ENCODE peak calls at places on chromosomes 12 and 14, in seven cellular contexts. T is K562, Z is HCT116, F is endothelial cell of umbilical vein, Y is HepG2, U is SK-N-SH, D is GM12878. W is an unnamed sample.

GRCh38 chr12:122079532-122080081 is 1.1 kb downstream of the MLXIP start:
- DNase-seq in Z (no peak), F (peak), T (no peak), U (no peak), Y (no peak), D (no peak), W (no peak)

GRCh38 chr12:75120202-75120774 is 89.4 kb downstream of the KCNC2 start:
- DNase-seq in Y (no peak), D (no peak), U (no peak), Z (no peak), F (peak), T (no peak), W (no peak)

GRCh38 chr14:21882226-21882625 is 208.6 kb upstream of the OR4E1 start:
- DNase-seq in Y (no peak), F (no peak), T (no peak), U (no peak), D (no peak), Z (no peak), W (no peak)

GRCh38 chr12:12439636-12440035 is 82.8 kb downstream of the BORCS5 start:
- DNase-seq in Y (peak), U (no peak), F (peak), D (no peak), Z (no peak), T (no peak), W (no peak)

GRCh38 chr14:105299654-105300541 is 903 bp downstream of the BRF1 start:
- DNase-seq in F (peak), U (peak), T (no peak), Y (no peak), Z (no peak), D (no peak), W (no peak)

GRCh38 chr14:58639842-58640484 is 2.2 kb downstream of the DACT1 start:
- DNase-seq in F (peak), Z (peak), D (peak), Y (peak), U (peak), T (no peak), W (peak)

GRCh38 chr12:18242380-18243089 is 18.8 kb upstream of the PIK3C2G start:
- DNase-seq in D (no peak), Y (peak), F (no peak), T (no peak), U (no peak), Z (no peak), W (no peak)

GRCh38 chr12:79687711-79688270 is 3.0 kb downstream of the PAWR start:
- DNase-seq in U (no peak), D (no peak), F (peak), T (no peak), Y (no peak), Z (no peak), W (no peak)

GRCh38 chr12:15477761-15478160 is 155.5 kb downstream of the PTPRO start:
- DNase-seq in D (no peak), T (no peak), Z (no peak), U (no peak), F (no peak), Y (no peak), W (no peak)

GRCh38 chr12:40834321-40834720 is 142.1 kb downstream of the CNTN1 start:
- DNase-seq in Z (no peak), F (no peak), U (peak), Y (no peak), D (no peak), T (no peak), W (no peak)

GRCh38 chr14:69460093-69460701 is 24.3 kb upstream of the PLEKHD1 start:
- DNase-seq in Z (peak), Y (peak), U (peak), T (peak), D (peak), F (peak), W (peak)

GRCh38 chr12:4169522-4169921 is 104.0 kb upstream of the CCND2 start:
- DNase-seq in U (no peak), F (no peak), D (no peak), T (no peak), Z (no peak), Y (no peak), W (no peak)

GRCh38 chr14:96554315-96554910 is 52.2 kb downstream of the PAPOLA start:
- DNase-seq in T (no peak), Y (no peak), U (no peak), Z (no peak), F (no peak), D (no peak), W (no peak)

GRCh38 chr12:41556176-41556575 is 368.1 kb downstream of the PDZRN4 start:
- DNase-seq in Y (no peak), F (no peak), U (no peak), D (no peak), Z (no peak), T (no peak), W (no peak)

GRCh38 chr14:33163109-33163508 is 224.4 kb downstream of the NPAS3 start:
- DNase-seq in U (no peak), T (no peak), Y (no peak), F (no peak), Z (no peak), D (no peak), W (no peak)

GRCh38 chr12:10957741-10958140 is 18.7 kb upstream of the TAS2R14 start:
- DNase-seq in Z (no peak), D (no peak), F (no peak), U (no peak), Y (no peak), T (no peak), W (no peak)

GRCh38 chr12:84642201-84642600 is 270.4 kb downstream of the SLC6A15 start:
- DNase-seq in Z (no peak), F (no peak), T (no peak), Y (no peak), D (no peak), U (no peak), W (no peak)

GRCh38 chr12:132624910-132625630 is 6.5 kb downstream of the P2RX2 start:
- DNase-seq in T (no peak), U (no peak), Y (no peak), D (no peak), Z (no peak), F (no peak), W (no peak)

GRCh38 chr12:132621657-132622435 is 3.3 kb downstream of the P2RX2 start:
- DNase-seq in U (no peak), T (no peak), F (no peak), Y (no peak), D (no peak), Z (no peak), W (no peak)

GRCh38 chr12:132622437-132623071 is 4.0 kb downstream of the P2RX2 start:
- DNase-seq in Y (no peak), F (no peak), T (no peak), Z (no peak), D (no peak), U (no peak), W (no peak)

GRCh38 chr12:132624186-132624855 is 5.7 kb downstream of the P2RX2 start:
- DNase-seq in T (no peak), U (no peak), F (no peak), Z (no peak), D (no peak), Y (no peak), W (no peak)

GRCh38 chr12:132623072-132623869 is 4.7 kb downstream of the P2RX2 start:
- DNase-seq in Y (no peak), D (no peak), Z (no peak), U (no peak), T (no peak), F (no peak), W (no peak)
- TF ChIP-seq POLR2AphosphoS5 in Y (no peak), D (no peak), Z (no peak), U (no peak), T (no peak), F (no peak), W (no peak)

GRCh38 chr12:23857201-23857600 is 92.3 kb downstream of the SOX5 start:
- DNase-seq in U (no peak), F (no peak), T (no peak), Z (no peak), Y (no peak), D (no peak), W (no peak)
- TF ChIP-seq CTCF in U (no peak), F (no peak), T (no peak), Z (no peak), Y (no peak), D (no peak), W (no peak)

DNA sequence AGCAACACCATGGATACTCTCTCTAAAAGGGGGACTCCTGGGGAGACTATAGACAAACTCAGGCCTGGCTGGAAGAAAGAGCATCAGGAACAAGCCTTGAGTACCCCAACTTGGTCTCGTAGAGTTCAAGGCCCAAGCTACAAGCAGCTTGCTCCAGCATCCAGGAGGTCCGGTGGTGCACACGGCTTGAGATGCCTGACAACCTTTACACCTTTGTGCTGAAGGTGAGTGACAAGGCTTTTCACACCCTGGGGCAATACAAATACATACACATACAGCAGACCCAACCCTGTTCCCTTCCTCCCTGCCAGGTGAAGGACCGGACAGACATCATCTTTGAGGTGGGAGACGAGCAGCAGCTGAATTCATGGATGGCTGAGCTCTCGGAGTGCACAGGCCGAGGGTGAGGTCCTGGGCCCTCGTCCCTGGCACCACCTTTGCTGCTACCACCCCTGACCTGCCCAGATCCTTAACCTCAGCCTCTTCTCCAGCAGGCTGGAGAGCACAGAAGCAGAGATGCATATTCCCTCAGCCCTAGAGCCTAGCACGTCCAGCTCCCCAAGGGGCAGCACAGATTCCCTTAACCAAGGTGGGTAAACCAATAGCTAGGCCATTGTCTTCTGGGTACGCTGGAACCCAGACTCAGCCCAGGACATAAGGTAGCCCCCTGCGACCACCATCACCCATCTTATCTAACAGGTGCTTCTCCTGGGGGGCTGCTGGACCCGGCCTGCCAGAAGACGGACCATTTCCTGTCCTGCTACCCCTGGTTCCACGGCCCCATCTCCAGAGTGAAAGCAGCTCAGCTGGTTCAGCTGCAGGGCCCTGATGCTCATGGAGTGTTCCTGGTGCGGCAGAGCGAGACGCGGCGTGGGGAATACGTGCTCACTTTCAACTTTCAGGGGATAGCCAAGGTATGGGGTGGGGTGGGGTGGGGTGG is 41.2 kb downstream of the SH2B3 start:
- DNase-seq in U (no peak), D (no peak), Y (no peak), Z (no peak), T (no peak), F (no peak), W (no peak)
- H2AFZ ChIP-seq in U (no peak), D (no peak), Y (no peak), Z (no peak), T (no peak), F (no peak), W (no peak)

GRCh38 chr12:53754633-53755261 is 3.0 kb upstream of the CISTR start:
- DNase-seq in F (no peak), Y (no peak), D (no peak), U (no peak), T (no peak), Z (no peak), W (no peak)
- TF ChIP-seq POLR2AphosphoS5 in F (no peak), Y (no peak), D (no peak), U (no peak), T (no peak), Z (no peak), W (no peak)

GRCh38 chr12:91574975-91575374 is 392.4 kb upstream of the DCN start:
- DNase-seq in U (no peak), Z (no peak), F (no peak), D (no peak), T (no peak), Y (no peak), W (no peak)

GRCh38 chr12:91579516-91580263 is 397.1 kb upstream of the DCN start:
- DNase-seq in U (no peak), F (no peak), T (no peak), Y (no peak), D (no peak), Z (no peak), W (no peak)

GRCh38 chr12:91576432-91576831 is 393.8 kb upstream of the DCN start:
- DNase-seq in T (no peak), Y (no peak), D (no peak), Z (no peak), F (no peak), U (no peak), W (no peak)

GRCh38 chr12:91575631-91576030 is 393.0 kb upstream of the DCN start:
- DNase-seq in T (no peak), Z (no peak), U (no peak), F (no peak), D (no peak), Y (no peak), W (no peak)

GRCh38 chr12:91577586-91578539 is 395.2 kb upstream of the DCN start:
- DNase-seq in D (no peak), Y (no peak), Z (peak), T (no peak), F (peak), U (peak), W (peak)
- TF ChIP-seq CTCF in D (peak), Y (no peak), Z (peak), T (peak), F (peak), U (peak), W (no peak)

GRCh38 chr12:48078901-48079300 is 27.0 kb downstream of the SENP1 start:
- DNase-seq in D (no peak), U (no peak), F (no peak), Z (no peak), Y (no peak), T (no peak), W (no peak)
- H2AFZ ChIP-seq in D (no peak), U (no peak), F (no peak), Z (no peak), Y (no peak), T (no peak), W (no peak)

DNA sequence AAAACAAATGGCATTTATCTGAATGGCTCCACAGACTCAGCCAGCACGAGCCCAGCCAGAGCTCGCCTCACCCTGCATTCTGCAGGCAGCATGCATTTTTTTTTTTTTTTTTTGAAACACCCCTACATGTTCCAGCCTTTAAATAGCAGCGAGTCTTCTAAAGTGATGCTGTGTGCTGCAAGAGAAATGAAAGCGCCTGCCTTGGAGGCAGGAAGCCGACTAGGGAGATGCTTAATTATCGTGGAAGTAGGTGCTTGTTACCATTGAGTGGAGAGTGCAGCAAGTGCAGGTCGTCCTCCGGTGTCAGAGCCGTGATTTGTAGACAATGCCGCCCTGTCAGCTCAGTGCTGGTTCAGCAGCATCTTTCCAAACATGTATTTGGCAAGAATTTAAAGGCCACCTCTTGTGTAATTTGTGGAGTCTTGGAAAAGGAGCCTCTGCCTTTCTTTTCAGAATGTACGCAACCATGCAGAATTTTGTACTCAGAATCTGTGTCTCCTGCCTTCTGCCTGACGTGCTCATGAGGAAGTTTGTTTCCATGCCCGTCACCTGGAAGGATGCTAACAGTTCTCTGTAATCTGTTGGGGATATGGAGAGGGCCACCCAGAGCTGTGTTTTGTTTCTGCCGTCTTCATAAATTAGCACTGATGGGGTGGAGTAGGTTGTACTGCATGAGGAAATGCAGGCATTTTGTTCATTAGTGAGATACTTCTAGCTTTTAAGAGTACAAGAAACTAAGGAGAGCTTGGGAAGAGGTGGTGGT is 345.9 kb upstream of the RGS6 start:
- DNase-seq in Z (no peak), T (no peak), D (no peak), Y (no peak), F (no peak), U (peak), W (peak)
- TF ChIP-seq POLR2AphosphoS5 in Z (no peak), T (no peak), D (no peak), Y (no peak), F (no peak), U (no peak), W (no peak)

W was measured in GM23338.